ENCODE peak calls at places on chromosomes 3 and 15, in eight cellular contexts. O is esophagus squamous epithelium, E is stomach, S is adrenal gland, G is uterus, M is ovary, C is gastrocnemius medialis, L is heart left ventricle. Y is an unnamed sample.

GRCh38 chr3:86047329-86047625 is 943.7 kb downstream of the VGLL3 start:
- DNase-seq in L (no peak), E (no peak), G (no peak), S (no peak), M (no peak), C (no peak), O (no peak), Y (no peak)

GRCh38 chr3:117997201-117998049 is 1037.2 kb downstream of the IGSF11 start:
- DNase-seq in E (peak; percentile 75), G (peak; percentile 71), S (peak; percentile 76), L (peak; percentile 78), M (peak; percentile 78), O (no peak), C (peak; percentile 18), Y (peak; percentile 32)

GRCh38 chr3:151460774-151461450 is at the start of gene IGSF10:
- DNase-seq in G (no peak), C (no peak), M (peak; percentile 57), L (peak; percentile 60), E (peak; percentile 29), S (peak; percentile 63), O (no peak), Y (peak; percentile 58)

GRCh38 chr3:195086341-195086740 is 184.6 kb downstream of the XXYLT1 start:
- DNase-seq in E (no peak), L (peak; percentile 14), S (no peak), O (no peak), G (no peak), C (no peak), M (no peak), Y (no peak)

GRCh38 chr3:134367412-134367811 is 6.8 kb downstream of the AMOTL2 start:
- DNase-seq in M (no peak), S (peak; percentile 14), E (no peak), O (no peak), G (no peak), L (no peak), C (peak; percentile 1), Y (peak; percentile 45)

GRCh38 chr3:14485981-14486380 is 54.2 kb downstream of the GRIP2 start:
- DNase-seq in C (no peak), E (no peak), L (no peak), M (peak; percentile 29), S (no peak), O (no peak), G (no peak), Y (no peak)

GRCh38 chr15:33675246-33675645 is 293.1 kb upstream of the CHRM5 start:
- DNase-seq in C (no peak), L (no peak), S (no peak), O (no peak), E (no peak), G (no peak), M (no peak), Y (no peak)

GRCh38 chr15:34890424-34890823 is 79.1 kb downstream of the AQR start:
- DNase-seq in G (no peak), L (no peak), C (no peak), E (no peak), M (no peak), S (no peak), O (no peak), Y (no peak)

GRCh38 chr3:126081618-126082333 is 2.1 kb downstream of the SLC41A3 start:
- DNase-seq in O (no peak), E (peak; percentile 38), L (no peak), C (peak; percentile 93), S (peak; percentile 90), M (no peak), G (no peak), Y (peak; percentile 80)

GRCh38 chr3:195542261-195542660 is 864 bp downstream of the PPP1R2 start:
- DNase-seq in G (no peak), S (no peak), M (no peak), C (no peak), E (no peak), O (no peak), L (no peak), Y (no peak)

GRCh38 chr15:77532846-77533245 is 99.9 kb downstream of the LINGO1 start:
- DNase-seq in O (no peak), L (no peak), E (peak; percentile 69), C (no peak), S (no peak), G (no peak), M (peak; percentile 12), Y (no peak)

GRCh38 chr3:55203486-55204010 is 275.7 kb upstream of the LRTM1 start:
- DNase-seq in M (no peak), C (no peak), O (no peak), S (no peak), G (no peak), E (no peak), L (no peak), Y (no peak)

GRCh38 chr15:44087578-44088190 is 107.4 kb downstream of the FRMD5 start:
- DNase-seq in O (no peak), M (no peak), E (no peak), G (no peak), C (no peak), S (no peak), L (no peak), Y (no peak)

GRCh38 chr15:64224508-64224907 is 61.7 kb upstream of the PPIB start:
- DNase-seq in C (peak; percentile 10), S (peak; percentile 31), G (no peak), L (no peak), M (no peak), E (no peak), O (no peak), Y (no peak)

GRCh38 chr15:31101262-31102048 is at the start of gene TRPM1:
- DNase-seq in M (no peak), L (no peak), C (no peak), S (no peak), O (no peak), G (no peak), E (no peak), Y (no peak)

GRCh38 chr15:96218623-96219465 is 111.7 kb upstream of the NR2F2 start:
- DNase-seq in M (peak; percentile 50), L (no peak), S (peak; percentile 20), G (no peak), E (no peak), O (no peak), C (no peak), Y (no peak)

GRCh38 chr3:79032686-79033318 is 735.0 kb downstream of the ROBO1 start:
- DNase-seq in S (no peak), C (no peak), M (no peak), E (no peak), O (no peak), G (no peak), L (no peak), Y (no peak)

GRCh38 chr3:132726341-132726823 is 4.2 kb upstream of the NPHP3 start:
- DNase-seq in G (no peak), L (no peak), M (no peak), C (no peak), S (no peak), E (no peak), O (no peak), Y (no peak)

GRCh38 chr3:141875893-141876380 is 506 bp upstream of the ATP1B3 start:
- DNase-seq in G (no peak), L (peak; percentile 85), O (no peak), C (peak; percentile 36), E (peak; percentile 56), M (peak; percentile 79), S (peak; percentile 55), Y (peak; percentile 70)

GRCh38 chr15:73631915-73632669 is 1.1 kb downstream of the NPTN start:
- DNase-seq in C (peak; percentile 15), O (no peak), E (no peak), L (no peak), M (no peak), G (peak; percentile 45), S (peak; percentile 38), Y (no peak)

GRCh38 chr3:67516496-67516895 is 137.9 kb downstream of the SUCLG2 start:
- DNase-seq in E (no peak), C (peak; percentile 42), M (no peak), S (no peak), L (no peak), G (no peak), O (no peak), Y (peak; percentile 63)

DNA sequence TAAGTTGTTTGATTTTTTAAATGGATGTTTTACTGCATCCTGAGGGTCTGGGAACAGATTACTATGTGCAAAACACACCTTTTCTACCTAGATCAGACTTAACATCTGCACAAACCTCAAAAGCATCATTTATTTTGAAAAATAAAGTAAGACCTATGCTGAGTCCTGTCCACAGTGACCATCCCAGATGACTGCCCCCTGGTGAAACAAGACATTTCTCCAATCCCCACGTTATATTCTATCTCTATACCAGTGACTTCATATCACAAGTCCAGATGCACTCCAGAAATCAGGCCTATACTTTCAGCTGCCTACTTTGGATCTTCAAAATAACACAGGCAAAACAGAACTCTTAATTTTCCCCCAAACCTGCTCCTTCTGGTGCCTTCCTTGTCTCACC is 143.2 kb downstream of the P2RY1 start:
- DNase-seq in C (no peak), L (no peak), G (no peak), S (no peak), E (no peak), M (no peak), O (no peak), Y (no peak)
- TF ChIP-seq CTCF in C (no peak), L (no peak), G (no peak), S (no peak), E (no peak), M (no peak), O (no peak), Y (no peak)

DNA sequence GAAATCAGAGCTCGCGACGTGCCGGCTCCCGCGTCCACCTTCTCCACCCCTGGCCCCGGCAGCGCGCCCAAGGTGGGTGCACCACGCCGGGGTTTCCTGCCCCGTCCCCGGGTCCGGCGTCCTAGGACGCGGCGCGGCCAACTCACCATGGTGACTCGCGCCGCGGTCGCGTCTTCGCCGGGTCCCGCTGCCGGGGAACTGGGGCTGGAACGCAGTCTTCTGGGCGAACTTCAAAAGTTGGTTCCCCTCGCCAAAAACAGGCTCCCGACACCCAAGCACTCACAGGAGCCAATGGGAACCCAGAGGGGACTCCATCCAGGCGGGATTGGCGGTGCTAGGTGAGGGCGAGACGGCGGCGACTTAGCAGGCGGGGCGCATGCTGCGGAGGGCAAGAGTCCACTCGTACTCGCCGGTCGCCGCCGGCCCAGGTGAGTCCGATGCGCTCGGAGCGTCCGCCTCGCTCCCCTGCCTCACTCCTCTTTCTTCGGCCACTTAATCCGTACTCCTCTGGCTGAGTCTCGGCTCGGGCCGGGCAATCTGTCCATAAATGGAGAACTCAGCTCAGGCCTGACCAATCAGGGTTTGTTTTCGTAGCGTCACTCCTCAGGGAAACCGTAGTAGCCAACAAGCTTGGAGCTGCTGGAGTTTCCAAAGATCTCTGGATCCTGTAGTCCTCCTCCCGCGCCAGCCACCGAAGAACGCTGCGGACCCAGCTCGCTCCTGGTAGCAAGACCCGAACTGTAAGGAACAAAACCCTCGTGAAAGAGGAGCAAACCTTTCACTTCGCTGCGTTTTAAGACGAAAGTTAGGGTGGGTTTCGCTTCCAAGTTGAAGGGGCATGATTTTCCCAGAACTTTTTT is at the start of gene MYO1E:
- DNase-seq in C (peak; percentile 95), L (peak; percentile 88), G (peak; percentile 86), E (peak; percentile 91), O (no peak), S (peak; percentile 93), M (peak; percentile 88), Y (peak; percentile 75)
- TF ChIP-seq POLR2A in C (peak; percentile 98), L (peak; percentile 96), G (peak; percentile 94), E (no peak), O (peak; percentile 95), S (peak; percentile 82), M (peak; percentile 89), Y (peak; percentile 98)

GRCh38 chr15:68559342-68560310 is 19.2 kb upstream of the CORO2B start:
- DNase-seq in E (peak; percentile 80), C (peak; percentile 33), L (peak; percentile 92), S (peak; percentile 42), G (peak; percentile 87), O (no peak), M (peak; percentile 91), Y (peak; percentile 85)
- H3K4me1 ChIP-seq in E (peaks cover 12% of the 10 kb centered on the region), C (peaks cover 4% of the 10 kb centered on the region), L (peaks cover 4% of the 10 kb centered on the region), S (peaks cover 3% of the 10 kb centered on the region), G (no peaks in the 10 kb centered on the region), O (peaks cover 14% of the 10 kb centered on the region), M (peaks cover 7% of the 10 kb centered on the region), Y (no peaks in the 10 kb centered on the region)

GRCh38 chr3:178325330-178325729 is 210.9 kb upstream of the KCNMB2 start:
- DNase-seq in S (no peak), G (no peak), L (no peak), M (no peak), E (no peak), O (no peak), C (no peak), Y (no peak)
- TF ChIP-seq CTCF in S (peak; percentile 60), G (peak; percentile 49), L (peak; percentile 52), M (peak; percentile 7), E (no peak), O (peak; percentile 62), C (peak; percentile 26), Y (peak; percentile 56)

Y was measured in Peyer's patch.